ENCODE peak calls at places on chromosomes 4 and X, in ten cellular contexts. One of them, this sample, is unnamed.

GRCh38 chr4:120843840-120844527 is 78.5 kb downstream of the PRDM5 start:
- DNase-seq in thoracic aorta: no peak
- DNase-seq in A673: peak
- DNase-seq in psoas muscle: peak
- DNase-seq in CD8-positive, alpha-beta T cell: no peak
- DNase-seq in spleen: no peak
- DNase-seq in heart right ventricle: no peak
- DNase-seq in ascending aorta: no peak
- DNase-seq in breast epithelium: no peak
- DNase-seq in WERI-Rb-1: peak
- DNase-seq in this sample: no peak

GRCh38 chrX:124289443-124289842 is 43.0 kb upstream of the TEX13D start:
- DNase-seq in A673: no peak
- DNase-seq in psoas muscle: no peak
- DNase-seq in CD8-positive, alpha-beta T cell: no peak
- DNase-seq in heart right ventricle: no peak
- DNase-seq in WERI-Rb-1: no peak
- DNase-seq in breast epithelium: no peak
- DNase-seq in ascending aorta: no peak
- DNase-seq in thoracic aorta: no peak
- DNase-seq in spleen: no peak
- DNase-seq in this sample: no peak

GRCh38 chr4:8688041-8688907 is 95.7 kb downstream of the CPZ start:
- DNase-seq in ascending aorta: no peak
- DNase-seq in breast epithelium: peak
- DNase-seq in heart right ventricle: no peak
- DNase-seq in A673: peak
- DNase-seq in WERI-Rb-1: peak
- DNase-seq in spleen: peak
- DNase-seq in CD8-positive, alpha-beta T cell: no peak
- DNase-seq in thoracic aorta: no peak
- DNase-seq in psoas muscle: no peak
- DNase-seq in this sample: peak

GRCh38 chr4:26130173-26130572 is 190.6 kb upstream of the RBPJ start:
- DNase-seq in A673: no peak
- DNase-seq in ascending aorta: no peak
- DNase-seq in WERI-Rb-1: no peak
- DNase-seq in heart right ventricle: no peak
- DNase-seq in psoas muscle: no peak
- DNase-seq in thoracic aorta: no peak
- DNase-seq in CD8-positive, alpha-beta T cell: no peak
- DNase-seq in breast epithelium: no peak
- DNase-seq in spleen: no peak
- DNase-seq in this sample: no peak

GRCh38 chrX:107581923-107582322 is 46.4 kb upstream of the PRPS1 start:
- DNase-seq in breast epithelium: no peak
- DNase-seq in CD8-positive, alpha-beta T cell: no peak
- DNase-seq in A673: no peak
- DNase-seq in heart right ventricle: no peak
- DNase-seq in ascending aorta: no peak
- DNase-seq in psoas muscle: no peak
- DNase-seq in thoracic aorta: no peak
- DNase-seq in WERI-Rb-1: no peak
- DNase-seq in spleen: no peak
- DNase-seq in this sample: no peak

GRCh38 chr4:99252746-99253145 is 33.7 kb upstream of the ADH6 start:
- DNase-seq in heart right ventricle: no peak
- DNase-seq in psoas muscle: no peak
- DNase-seq in spleen: no peak
- DNase-seq in thoracic aorta: no peak
- DNase-seq in WERI-Rb-1: no peak
- DNase-seq in A673: no peak
- DNase-seq in breast epithelium: no peak
- DNase-seq in ascending aorta: no peak
- DNase-seq in CD8-positive, alpha-beta T cell: no peak
- DNase-seq in this sample: no peak

GRCh38 chr4:13182136-13182535 is 302.0 kb downstream of the RAB28 start:
- DNase-seq in ascending aorta: no peak
- DNase-seq in WERI-Rb-1: no peak
- DNase-seq in thoracic aorta: no peak
- DNase-seq in A673: no peak
- DNase-seq in CD8-positive, alpha-beta T cell: no peak
- DNase-seq in breast epithelium: no peak
- DNase-seq in heart right ventricle: no peak
- DNase-seq in spleen: no peak
- DNase-seq in psoas muscle: no peak
- DNase-seq in this sample: no peak

GRCh38 chrX:7925867-7926472 is 1.2 kb downstream of the PNPLA4 start:
- DNase-seq in spleen: peak
- DNase-seq in thoracic aorta: no peak
- DNase-seq in CD8-positive, alpha-beta T cell: peak
- DNase-seq in psoas muscle: peak
- DNase-seq in A673: peak
- DNase-seq in WERI-Rb-1: peak
- DNase-seq in heart right ventricle: peak
- DNase-seq in ascending aorta: peak
- DNase-seq in breast epithelium: peak
- DNase-seq in this sample: peak

GRCh38 chr4:125319311-125319710 is 4.6 kb downstream of the FAT4 start:
- DNase-seq in psoas muscle: no peak
- DNase-seq in WERI-Rb-1: no peak
- DNase-seq in CD8-positive, alpha-beta T cell: no peak
- DNase-seq in ascending aorta: no peak
- DNase-seq in A673: no peak
- DNase-seq in breast epithelium: no peak
- DNase-seq in thoracic aorta: no peak
- DNase-seq in spleen: no peak
- DNase-seq in heart right ventricle: no peak
- DNase-seq in this sample: no peak

GRCh38 chr4:11427201-11427996 is 1.3 kb downstream of the HS3ST1 start:
- DNase-seq in thoracic aorta: no peak
- DNase-seq in spleen: peak
- DNase-seq in CD8-positive, alpha-beta T cell: no peak
- DNase-seq in ascending aorta: no peak
- DNase-seq in WERI-Rb-1: no peak
- DNase-seq in A673: no peak
- DNase-seq in psoas muscle: no peak
- DNase-seq in breast epithelium: no peak
- DNase-seq in heart right ventricle: no peak
- DNase-seq in this sample: no peak

GRCh38 chr4:109876634-109877265 is 28.8 kb downstream of the LRIT3 start:
- DNase-seq in CD8-positive, alpha-beta T cell: no peak
- DNase-seq in A673: no peak
- DNase-seq in heart right ventricle: no peak
- DNase-seq in spleen: no peak
- DNase-seq in psoas muscle: no peak
- DNase-seq in ascending aorta: no peak
- DNase-seq in breast epithelium: no peak
- DNase-seq in WERI-Rb-1: no peak
- DNase-seq in thoracic aorta: no peak
- DNase-seq in this sample: no peak

GRCh38 chrX:45749375-45749774 is 548.7 kb upstream of the DIPK2B start:
- DNase-seq in breast epithelium: no peak
- DNase-seq in thoracic aorta: no peak
- DNase-seq in CD8-positive, alpha-beta T cell: no peak
- DNase-seq in ascending aorta: no peak
- DNase-seq in psoas muscle: no peak
- DNase-seq in heart right ventricle: no peak
- DNase-seq in A673: peak
- DNase-seq in WERI-Rb-1: no peak
- DNase-seq in spleen: no peak
- DNase-seq in this sample: peak

GRCh38 chrX:45750639-45751038 is 550.0 kb upstream of the DIPK2B start:
- DNase-seq in psoas muscle: no peak
- DNase-seq in spleen: no peak
- DNase-seq in WERI-Rb-1: no peak
- DNase-seq in breast epithelium: no peak
- DNase-seq in A673: no peak
- DNase-seq in ascending aorta: no peak
- DNase-seq in heart right ventricle: peak
- DNase-seq in thoracic aorta: no peak
- DNase-seq in CD8-positive, alpha-beta T cell: no peak
- DNase-seq in this sample: peak

GRCh38 chrX:45745479-45745878 is 544.8 kb upstream of the DIPK2B start:
- DNase-seq in CD8-positive, alpha-beta T cell: no peak
- DNase-seq in A673: no peak
- DNase-seq in thoracic aorta: no peak
- DNase-seq in psoas muscle: no peak
- DNase-seq in breast epithelium: no peak
- DNase-seq in spleen: no peak
- DNase-seq in ascending aorta: no peak
- DNase-seq in heart right ventricle: no peak
- DNase-seq in WERI-Rb-1: no peak
- DNase-seq in this sample: peak

GRCh38 chrX:45748443-45748842 is 547.8 kb upstream of the DIPK2B start:
- DNase-seq in CD8-positive, alpha-beta T cell: no peak
- DNase-seq in A673: no peak
- DNase-seq in WERI-Rb-1: no peak
- DNase-seq in breast epithelium: no peak
- DNase-seq in ascending aorta: no peak
- DNase-seq in psoas muscle: no peak
- DNase-seq in spleen: no peak
- DNase-seq in thoracic aorta: no peak
- DNase-seq in heart right ventricle: no peak
- DNase-seq in this sample: peak

GRCh38 chrX:45747905-45748304 is 547.2 kb upstream of the DIPK2B start:
- DNase-seq in psoas muscle: no peak
- DNase-seq in A673: no peak
- DNase-seq in thoracic aorta: no peak
- DNase-seq in heart right ventricle: no peak
- DNase-seq in WERI-Rb-1: no peak
- DNase-seq in CD8-positive, alpha-beta T cell: no peak
- DNase-seq in spleen: no peak
- DNase-seq in breast epithelium: no peak
- DNase-seq in ascending aorta: no peak
- DNase-seq in this sample: no peak
- TF ChIP-seq CTCF in psoas muscle: no peak
- TF ChIP-seq CTCF in A673: no peak
- TF ChIP-seq CTCF in thoracic aorta: no peak
- TF ChIP-seq CTCF in heart right ventricle: no peak
- TF ChIP-seq CTCF in WERI-Rb-1: no peak
- TF ChIP-seq CTCF in CD8-positive, alpha-beta T cell: no peak
- TF ChIP-seq CTCF in spleen: no peak
- TF ChIP-seq CTCF in breast epithelium: no peak
- TF ChIP-seq CTCF in ascending aorta: no peak
- TF ChIP-seq CTCF in this sample: no peak

DNA sequence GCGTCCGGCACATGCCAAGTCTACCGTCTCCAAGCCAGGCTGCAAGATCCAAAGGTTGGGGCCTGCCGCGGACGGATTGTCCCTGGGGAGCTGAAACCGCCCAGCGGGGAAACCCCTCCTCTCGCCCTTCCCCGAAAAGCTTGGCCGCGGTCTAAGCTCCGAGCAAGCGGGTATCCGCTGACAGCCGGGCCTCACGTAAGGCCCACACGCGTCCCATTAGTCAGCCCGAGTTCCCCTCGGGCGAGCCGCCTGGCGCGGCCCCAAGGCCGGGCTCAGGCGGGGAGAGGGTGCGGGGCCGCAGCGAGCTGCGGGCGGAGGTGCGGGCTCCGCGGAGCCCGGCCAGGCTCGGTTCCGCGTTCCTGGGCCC is 6.9 kb upstream of the BCOR start:
- DNase-seq in breast epithelium: no peak
- DNase-seq in spleen: peak
- DNase-seq in CD8-positive, alpha-beta T cell: no peak
- DNase-seq in heart right ventricle: peak
- DNase-seq in psoas muscle: peak
- DNase-seq in A673: no peak
- DNase-seq in ascending aorta: peak
- DNase-seq in WERI-Rb-1: no peak
- DNase-seq in thoracic aorta: no peak
- DNase-seq in this sample: peak
- H3K4me3 ChIP-seq in breast epithelium: peak
- H3K4me3 ChIP-seq in spleen: peak
- H3K4me3 ChIP-seq in CD8-positive, alpha-beta T cell: peak
- H3K4me3 ChIP-seq in heart right ventricle: peak
- H3K4me3 ChIP-seq in psoas muscle: peak
- H3K4me3 ChIP-seq in A673: peak
- H3K4me3 ChIP-seq in ascending aorta: peak
- H3K4me3 ChIP-seq in WERI-Rb-1: peak
- H3K4me3 ChIP-seq in thoracic aorta: peak
- H3K4me3 ChIP-seq in this sample: no peak

GRCh38 chrX:28591542-28591941 is 4.3 kb downstream of the IL1RAPL1 start:
- DNase-seq in WERI-Rb-1: no peak
- DNase-seq in psoas muscle: no peak
- DNase-seq in ascending aorta: no peak
- DNase-seq in spleen: no peak
- DNase-seq in breast epithelium: no peak
- DNase-seq in CD8-positive, alpha-beta T cell: no peak
- DNase-seq in thoracic aorta: no peak
- DNase-seq in A673: no peak
- DNase-seq in heart right ventricle: no peak
- DNase-seq in this sample: no peak

GRCh38 chrX:28589048-28589447 is 1.8 kb downstream of the IL1RAPL1 start:
- DNase-seq in A673: no peak
- DNase-seq in breast epithelium: no peak
- DNase-seq in spleen: no peak
- DNase-seq in ascending aorta: no peak
- DNase-seq in psoas muscle: no peak
- DNase-seq in CD8-positive, alpha-beta T cell: no peak
- DNase-seq in WERI-Rb-1: no peak
- DNase-seq in thoracic aorta: no peak
- DNase-seq in heart right ventricle: no peak
- DNase-seq in this sample: no peak

GRCh38 chrX:28586291-28586690 is 955 bp upstream of the IL1RAPL1 start:
- DNase-seq in CD8-positive, alpha-beta T cell: no peak
- DNase-seq in breast epithelium: no peak
- DNase-seq in heart right ventricle: peak
- DNase-seq in ascending aorta: no peak
- DNase-seq in A673: peak
- DNase-seq in spleen: no peak
- DNase-seq in thoracic aorta: no peak
- DNase-seq in WERI-Rb-1: no peak
- DNase-seq in psoas muscle: no peak
- DNase-seq in this sample: no peak

GRCh38 chrX:28586891-28587635 is at the start of gene IL1RAPL1:
- DNase-seq in thoracic aorta: no peak
- DNase-seq in spleen: no peak
- DNase-seq in A673: peak
- DNase-seq in heart right ventricle: no peak
- DNase-seq in CD8-positive, alpha-beta T cell: no peak
- DNase-seq in psoas muscle: no peak
- DNase-seq in WERI-Rb-1: peak
- DNase-seq in ascending aorta: no peak
- DNase-seq in breast epithelium: no peak
- DNase-seq in this sample: peak

GRCh38 chrX:28590394-28590793 is 3.1 kb downstream of the IL1RAPL1 start:
- DNase-seq in CD8-positive, alpha-beta T cell: no peak
- DNase-seq in breast epithelium: no peak
- DNase-seq in heart right ventricle: no peak
- DNase-seq in ascending aorta: no peak
- DNase-seq in thoracic aorta: no peak
- DNase-seq in spleen: no peak
- DNase-seq in psoas muscle: no peak
- DNase-seq in A673: no peak
- DNase-seq in WERI-Rb-1: no peak
- DNase-seq in this sample: no peak
- TF ChIP-seq CTCF in CD8-positive, alpha-beta T cell: no peak
- TF ChIP-seq CTCF in breast epithelium: no peak
- TF ChIP-seq CTCF in heart right ventricle: no peak
- TF ChIP-seq CTCF in ascending aorta: no peak
- TF ChIP-seq CTCF in thoracic aorta: no peak
- TF ChIP-seq CTCF in spleen: no peak
- TF ChIP-seq CTCF in psoas muscle: no peak
- TF ChIP-seq CTCF in A673: no peak
- TF ChIP-seq CTCF in WERI-Rb-1: no peak
- TF ChIP-seq CTCF in this sample: no peak

GRCh38 chrX:149830192-149830873 is 48.6 kb downstream of the MAGEA9 start:
- DNase-seq in A673: peak
- DNase-seq in breast epithelium: no peak
- DNase-seq in spleen: no peak
- DNase-seq in heart right ventricle: no peak
- DNase-seq in WERI-Rb-1: no peak
- DNase-seq in psoas muscle: no peak
- DNase-seq in thoracic aorta: no peak
- DNase-seq in CD8-positive, alpha-beta T cell: peak
- DNase-seq in ascending aorta: no peak
- DNase-seq in this sample: peak
- H3K4me3 ChIP-seq in A673: peak
- H3K4me3 ChIP-seq in breast epithelium: peak
- H3K4me3 ChIP-seq in spleen: no peak
- H3K4me3 ChIP-seq in heart right ventricle: no peak
- H3K4me3 ChIP-seq in WERI-Rb-1: no peak
- H3K4me3 ChIP-seq in psoas muscle: peak
- H3K4me3 ChIP-seq in thoracic aorta: peak
- H3K4me3 ChIP-seq in CD8-positive, alpha-beta T cell: peak
- H3K4me3 ChIP-seq in ascending aorta: peak
- H3K4me3 ChIP-seq in this sample: peak